ENCODE peak calls at places on chromosomes 3 and 15, in ten cellular contexts. One of them, this sample, is unnamed.
A peak's percentile ranks its signal among the peaks of the same experiment; 100 is the strongest.

GRCh38 chr3:133851931-133852330 is 43.8 kb downstream of the RAB6B start:
- DNase-seq in upper lobe of left lung: no peak
- DNase-seq in GM23338: no peak
- DNase-seq in spleen: no peak
- DNase-seq in Panc1: no peak
- DNase-seq in stomach: no peak
- DNase-seq in K562: no peak
- DNase-seq in suprapubic skin: no peak
- DNase-seq in sigmoid colon: no peak
- DNase-seq in breast epithelium: no peak
- DNase-seq in this sample: no peak

GRCh38 chr3:61725851-61726333 is 164.5 kb downstream of the PTPRG start:
- DNase-seq in K562: no peak
- DNase-seq in sigmoid colon: no peak
- DNase-seq in Panc1: no peak
- DNase-seq in spleen: no peak
- DNase-seq in upper lobe of left lung: no peak
- DNase-seq in suprapubic skin: no peak
- DNase-seq in stomach: no peak
- DNase-seq in GM23338: peak; percentile 52
- DNase-seq in breast epithelium: no peak
- DNase-seq in this sample: no peak

GRCh38 chr15:78456391-78456790 is 18.4 kb downstream of the IREB2 start:
- DNase-seq in sigmoid colon: no peak
- DNase-seq in Panc1: no peak
- DNase-seq in GM23338: no peak
- DNase-seq in upper lobe of left lung: no peak
- DNase-seq in K562: no peak
- DNase-seq in stomach: no peak
- DNase-seq in suprapubic skin: no peak
- DNase-seq in spleen: no peak
- DNase-seq in breast epithelium: no peak
- DNase-seq in this sample: no peak

GRCh38 chr3:184539801-184540440 is 21.7 kb upstream of the EPHB3 start:
- DNase-seq in K562: peak; percentile 49
- DNase-seq in stomach: no peak
- DNase-seq in upper lobe of left lung: no peak
- DNase-seq in Panc1: no peak
- DNase-seq in breast epithelium: no peak
- DNase-seq in spleen: peak; percentile 50
- DNase-seq in sigmoid colon: peak; percentile 28
- DNase-seq in GM23338: peak; percentile 78
- DNase-seq in suprapubic skin: peak; percentile 61
- DNase-seq in this sample: no peak

GRCh38 chr15:34436126-34436955 is 1.3 kb downstream of the GOLGA8A start:
- DNase-seq in breast epithelium: no peak
- DNase-seq in stomach: no peak
- DNase-seq in sigmoid colon: no peak
- DNase-seq in upper lobe of left lung: peak; percentile 82
- DNase-seq in K562: peak; percentile 18
- DNase-seq in suprapubic skin: no peak
- DNase-seq in GM23338: peak; percentile 36
- DNase-seq in spleen: peak; percentile 81
- DNase-seq in Panc1: no peak
- DNase-seq in this sample: peak; percentile 18

GRCh38 chr3:33892655-33893054 is 94.2 kb downstream of the PDCD6IP start:
- DNase-seq in spleen: no peak
- DNase-seq in K562: no peak
- DNase-seq in GM23338: no peak
- DNase-seq in Panc1: no peak
- DNase-seq in breast epithelium: no peak
- DNase-seq in upper lobe of left lung: no peak
- DNase-seq in stomach: no peak
- DNase-seq in sigmoid colon: no peak
- DNase-seq in suprapubic skin: no peak
- DNase-seq in this sample: no peak

GRCh38 chr3:28576590-28577220 is 228.1 kb upstream of the AZI2 start:
- DNase-seq in upper lobe of left lung: no peak
- DNase-seq in spleen: no peak
- DNase-seq in suprapubic skin: no peak
- DNase-seq in stomach: no peak
- DNase-seq in Panc1: no peak
- DNase-seq in K562: no peak
- DNase-seq in GM23338: peak; percentile 23
- DNase-seq in breast epithelium: no peak
- DNase-seq in sigmoid colon: no peak
- DNase-seq in this sample: no peak

GRCh38 chr3:165778891-165779290 is 58.3 kb downstream of the BCHE start:
- DNase-seq in breast epithelium: no peak
- DNase-seq in Panc1: no peak
- DNase-seq in K562: no peak
- DNase-seq in stomach: no peak
- DNase-seq in GM23338: no peak
- DNase-seq in upper lobe of left lung: no peak
- DNase-seq in sigmoid colon: no peak
- DNase-seq in spleen: no peak
- DNase-seq in suprapubic skin: no peak
- DNase-seq in this sample: no peak

GRCh38 chr15:39358441-39359041 is 222.3 kb upstream of the THBS1 start:
- DNase-seq in upper lobe of left lung: no peak
- DNase-seq in stomach: peak; percentile 45
- DNase-seq in spleen: no peak
- DNase-seq in sigmoid colon: peak; percentile 77
- DNase-seq in suprapubic skin: no peak
- DNase-seq in Panc1: no peak
- DNase-seq in K562: peak; percentile 13
- DNase-seq in breast epithelium: no peak
- DNase-seq in GM23338: no peak
- DNase-seq in this sample: no peak

GRCh38 chr3:18725668-18726407 is 300.7 kb upstream of the SATB1 start:
- DNase-seq in suprapubic skin: no peak
- DNase-seq in K562: no peak
- DNase-seq in Panc1: no peak
- DNase-seq in GM23338: no peak
- DNase-seq in upper lobe of left lung: no peak
- DNase-seq in spleen: no peak
- DNase-seq in stomach: no peak
- DNase-seq in sigmoid colon: no peak
- DNase-seq in breast epithelium: no peak
- DNase-seq in this sample: no peak

DNA sequence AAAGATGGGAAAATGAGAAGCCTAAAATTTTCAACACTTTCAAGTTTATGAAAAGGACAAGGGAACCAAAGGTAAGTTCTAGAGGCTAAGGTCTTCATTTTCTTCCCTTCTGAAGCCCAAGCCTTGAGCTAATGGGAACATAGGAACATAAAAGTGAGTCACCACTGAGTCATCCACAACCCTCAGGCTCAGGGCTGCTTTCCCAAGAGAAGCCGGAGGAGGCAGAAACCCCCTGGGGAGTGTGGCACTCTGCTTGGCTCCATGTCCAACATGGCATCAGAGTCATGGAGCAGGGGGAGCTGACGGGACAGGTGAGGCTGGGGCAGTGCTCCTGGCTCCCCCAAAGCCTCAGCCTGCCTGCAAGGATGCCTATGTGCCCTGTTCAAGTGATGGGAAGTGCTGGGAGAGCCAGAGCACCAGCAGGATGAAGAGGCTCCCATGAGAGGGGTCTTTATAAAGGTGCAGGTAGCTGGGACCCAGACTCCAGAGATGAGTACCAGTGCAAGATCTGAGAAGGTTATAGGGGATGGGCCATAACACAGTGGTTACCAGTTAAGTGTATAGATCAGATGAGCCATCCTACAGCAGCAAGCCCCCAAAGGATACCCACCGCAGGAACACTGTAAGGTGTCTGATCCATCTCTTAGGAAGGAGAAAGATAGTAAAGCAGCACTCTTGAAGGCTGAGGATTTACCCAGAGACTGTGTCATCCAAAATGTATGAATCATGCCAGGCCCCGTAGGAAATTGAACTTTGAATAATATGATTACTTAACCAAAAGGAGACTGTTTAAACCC is 31.8 kb upstream of the RYR3 start:
- DNase-seq in stomach: no peak
- DNase-seq in suprapubic skin: no peak
- DNase-seq in Panc1: peak; percentile 57
- DNase-seq in upper lobe of left lung: peak; percentile 2
- DNase-seq in K562: no peak
- DNase-seq in breast epithelium: no peak
- DNase-seq in sigmoid colon: no peak
- DNase-seq in GM23338: peak; percentile 40
- DNase-seq in spleen: no peak
- DNase-seq in this sample: no peak
- TF ChIP-seq POLR2AphosphoS5 in stomach: no peak
- TF ChIP-seq POLR2AphosphoS5 in suprapubic skin: no peak
- TF ChIP-seq POLR2AphosphoS5 in Panc1: no peak
- TF ChIP-seq POLR2AphosphoS5 in upper lobe of left lung: no peak
- TF ChIP-seq POLR2AphosphoS5 in K562: no peak
- TF ChIP-seq POLR2AphosphoS5 in breast epithelium: no peak
- TF ChIP-seq POLR2AphosphoS5 in sigmoid colon: no peak
- TF ChIP-seq POLR2AphosphoS5 in GM23338: no peak
- TF ChIP-seq POLR2AphosphoS5 in spleen: no peak
- TF ChIP-seq POLR2AphosphoS5 in this sample: no peak

GRCh38 chr3:63687569-63688233 is 35.2 kb downstream of the SNTN start:
- DNase-seq in K562: no peak
- DNase-seq in upper lobe of left lung: no peak
- DNase-seq in sigmoid colon: no peak
- DNase-seq in GM23338: no peak
- DNase-seq in suprapubic skin: no peak
- DNase-seq in breast epithelium: no peak
- DNase-seq in Panc1: no peak
- DNase-seq in stomach: no peak
- DNase-seq in spleen: no peak
- DNase-seq in this sample: no peak
- TF ChIP-seq POLR2AphosphoS5 in K562: no peak
- TF ChIP-seq POLR2AphosphoS5 in upper lobe of left lung: no peak
- TF ChIP-seq POLR2AphosphoS5 in sigmoid colon: no peak
- TF ChIP-seq POLR2AphosphoS5 in GM23338: no peak
- TF ChIP-seq POLR2AphosphoS5 in suprapubic skin: no peak
- TF ChIP-seq POLR2AphosphoS5 in breast epithelium: no peak
- TF ChIP-seq POLR2AphosphoS5 in Panc1: no peak
- TF ChIP-seq POLR2AphosphoS5 in stomach: no peak
- TF ChIP-seq POLR2AphosphoS5 in spleen: no peak
- TF ChIP-seq POLR2AphosphoS5 in this sample: no peak

GRCh38 chr15:92681141-92681622 is 25.6 kb upstream of the FAM174B start:
- DNase-seq in upper lobe of left lung: no peak
- DNase-seq in GM23338: no peak
- DNase-seq in K562: no peak
- DNase-seq in breast epithelium: no peak
- DNase-seq in suprapubic skin: no peak
- DNase-seq in sigmoid colon: peak; percentile 85
- DNase-seq in stomach: no peak
- DNase-seq in Panc1: no peak
- DNase-seq in spleen: no peak
- DNase-seq in this sample: no peak
- TF ChIP-seq POLR2AphosphoS5 in upper lobe of left lung: peak; percentile 37
- TF ChIP-seq POLR2AphosphoS5 in GM23338: no peak
- TF ChIP-seq POLR2AphosphoS5 in K562: no peak
- TF ChIP-seq POLR2AphosphoS5 in breast epithelium: peak; percentile 27
- TF ChIP-seq POLR2AphosphoS5 in suprapubic skin: no peak
- TF ChIP-seq POLR2AphosphoS5 in sigmoid colon: peak; percentile 65
- TF ChIP-seq POLR2AphosphoS5 in stomach: peak; percentile 42
- TF ChIP-seq POLR2AphosphoS5 in Panc1: no peak
- TF ChIP-seq POLR2AphosphoS5 in spleen: no peak
- TF ChIP-seq POLR2AphosphoS5 in this sample: no peak

DNA sequence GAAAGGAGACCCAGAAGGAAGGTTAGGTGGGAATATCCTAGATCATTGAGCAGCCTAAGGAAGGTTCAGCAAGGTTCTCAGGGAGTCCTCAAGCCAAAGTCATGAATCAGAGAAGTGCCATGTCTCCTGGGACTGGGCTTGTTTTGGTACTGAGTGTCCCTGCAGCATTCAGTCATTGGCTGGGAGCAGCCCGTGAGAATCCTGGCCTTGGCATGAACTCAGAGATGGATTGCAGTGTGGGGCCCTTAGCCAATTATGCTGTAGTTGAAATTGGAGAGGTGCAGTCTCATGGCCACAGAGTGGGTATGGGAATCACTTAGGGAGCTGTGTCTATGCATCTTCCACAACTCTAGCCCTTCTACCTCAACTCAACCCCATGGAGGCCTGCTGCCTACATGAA is 17.0 kb upstream of the PPM1L start:
- DNase-seq in upper lobe of left lung: no peak
- DNase-seq in GM23338: no peak
- DNase-seq in suprapubic skin: no peak
- DNase-seq in sigmoid colon: no peak
- DNase-seq in stomach: no peak
- DNase-seq in spleen: no peak
- DNase-seq in K562: no peak
- DNase-seq in breast epithelium: no peak
- DNase-seq in Panc1: no peak
- DNase-seq in this sample: no peak
- TF ChIP-seq POLR2AphosphoS5 in upper lobe of left lung: no peak
- TF ChIP-seq POLR2AphosphoS5 in GM23338: no peak
- TF ChIP-seq POLR2AphosphoS5 in suprapubic skin: no peak
- TF ChIP-seq POLR2AphosphoS5 in sigmoid colon: no peak
- TF ChIP-seq POLR2AphosphoS5 in stomach: no peak
- TF ChIP-seq POLR2AphosphoS5 in spleen: no peak
- TF ChIP-seq POLR2AphosphoS5 in K562: no peak
- TF ChIP-seq POLR2AphosphoS5 in breast epithelium: no peak
- TF ChIP-seq POLR2AphosphoS5 in Panc1: no peak
- TF ChIP-seq POLR2AphosphoS5 in this sample: no peak

DNA sequence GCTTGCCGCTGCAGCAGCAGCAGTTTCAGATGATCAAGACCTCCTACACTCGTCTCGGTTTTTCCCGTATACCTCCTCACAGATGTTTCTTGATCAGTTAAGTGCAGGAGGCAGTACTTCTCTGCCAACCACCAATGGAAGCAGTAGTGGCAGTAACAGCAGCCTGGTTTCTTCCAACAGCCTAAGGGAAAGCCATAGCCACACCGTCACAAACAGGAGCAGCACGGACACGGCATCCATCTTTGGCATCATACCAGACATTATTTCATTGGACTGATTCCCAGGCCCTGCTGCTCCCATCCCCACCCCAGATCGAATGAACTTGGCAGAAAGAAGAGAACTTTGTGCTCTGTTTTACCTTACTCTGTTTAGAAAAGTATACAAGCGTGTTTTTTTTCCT is 17.6 kb downstream of the CALML4 start:
- DNase-seq in K562: no peak
- DNase-seq in sigmoid colon: peak; percentile 85
- DNase-seq in stomach: peak; percentile 68
- DNase-seq in GM23338: no peak
- DNase-seq in upper lobe of left lung: no peak
- DNase-seq in spleen: no peak
- DNase-seq in Panc1: no peak
- DNase-seq in breast epithelium: no peak
- DNase-seq in suprapubic skin: no peak
- DNase-seq in this sample: no peak
- TF ChIP-seq POLR2AphosphoS5 in K562: no peak
- TF ChIP-seq POLR2AphosphoS5 in sigmoid colon: peak; percentile 44
- TF ChIP-seq POLR2AphosphoS5 in stomach: peak; percentile 18
- TF ChIP-seq POLR2AphosphoS5 in GM23338: no peak
- TF ChIP-seq POLR2AphosphoS5 in upper lobe of left lung: no peak
- TF ChIP-seq POLR2AphosphoS5 in spleen: peak; percentile 19
- TF ChIP-seq POLR2AphosphoS5 in Panc1: no peak
- TF ChIP-seq POLR2AphosphoS5 in breast epithelium: no peak
- TF ChIP-seq POLR2AphosphoS5 in suprapubic skin: no peak
- TF ChIP-seq POLR2AphosphoS5 in this sample: no peak

GRCh38 chr15:65920825-65921309 is 51.6 kb downstream of the RAB11A start:
- DNase-seq in upper lobe of left lung: no peak
- DNase-seq in Panc1: no peak
- DNase-seq in suprapubic skin: no peak
- DNase-seq in stomach: no peak
- DNase-seq in sigmoid colon: no peak
- DNase-seq in K562: no peak
- DNase-seq in GM23338: no peak
- DNase-seq in spleen: no peak
- DNase-seq in breast epithelium: no peak
- DNase-seq in this sample: no peak
- TF ChIP-seq POLR2AphosphoS5 in upper lobe of left lung: no peak
- TF ChIP-seq POLR2AphosphoS5 in Panc1: no peak
- TF ChIP-seq POLR2AphosphoS5 in suprapubic skin: no peak
- TF ChIP-seq POLR2AphosphoS5 in stomach: no peak
- TF ChIP-seq POLR2AphosphoS5 in sigmoid colon: no peak
- TF ChIP-seq POLR2AphosphoS5 in K562: no peak
- TF ChIP-seq POLR2AphosphoS5 in GM23338: no peak
- TF ChIP-seq POLR2AphosphoS5 in spleen: no peak
- TF ChIP-seq POLR2AphosphoS5 in breast epithelium: no peak
- TF ChIP-seq POLR2AphosphoS5 in this sample: no peak